ENCODE peak calls at places on chromosomes 1 and 21, in seven cellular contexts. P, H, F, C, O, R and X are unnamed samples. For H3K4me1, the result is how much of the 10 kb centered on the place peaks cover.

GRCh38 chr1:155011437-155011907 is 8.9 kb downstream of the ZBTB7B start:
- DNase-seq in F (no peak), P (no peak), C (no peak), R (no peak), O (no peak), H (no peak), X (peak)

GRCh38 chr1:201020647-201021332 is 2.7 kb downstream of the KIF21B start:
- DNase-seq in R (peak), O (peak), H (no peak), C (no peak), F (no peak), P (no peak), X (no peak)

GRCh38 chr1:11501491-11501897 is 22.5 kb downstream of the DISP3 start:
- DNase-seq in O (peak), R (no peak), H (no peak), P (no peak), C (no peak), F (no peak), X (peak)

GRCh38 chr1:11787251-11787803 is 18.4 kb downstream of the MTHFR start:
- DNase-seq in O (peak), R (no peak), F (peak), P (no peak), C (peak), H (peak), X (peak)

GRCh38 chr1:21586926-21587601 is 77.8 kb downstream of the ALPL start:
- DNase-seq in H (peak), P (no peak), R (no peak), F (no peak), C (peak), O (peak), X (peak)

GRCh38 chr1:24850353-24850905 is 79.6 kb downstream of the RUNX3 start:
- DNase-seq in P (no peak), H (peak), R (no peak), C (no peak), F (no peak), O (peak), X (no peak)

GRCh38 chr1:35725591-35725990 is 6.9 kb upstream of the C1orf216 start:
- DNase-seq in H (peak), R (no peak), P (no peak), C (no peak), F (no peak), O (peak), X (no peak)

GRCh38 chr21:39663742-39664492 is 51.2 kb downstream of the B3GALT5 start:
- DNase-seq in P (no peak), O (no peak), C (no peak), H (no peak), F (no peak), R (no peak), X (no peak)

GRCh38 chr1:96521994-96522760 is 199.4 kb upstream of the PTBP2 start:
- DNase-seq in R (no peak), H (peak), O (no peak), P (no peak), F (no peak), C (no peak), X (no peak)

GRCh38 chr1:50531601-50532000 is 108.4 kb upstream of the DMRTA2 start:
- DNase-seq in H (no peak), C (no peak), P (no peak), O (no peak), R (no peak), F (no peak), X (no peak)

GRCh38 chr1:204945565-204945977 is 74.9 kb downstream of the NFASC start:
- DNase-seq in O (peak), P (no peak), H (no peak), R (no peak), F (no peak), C (no peak), X (no peak)

GRCh38 chr1:51957618-51958017 is 32.9 kb downstream of the RAB3B start:
- DNase-seq in C (no peak), O (no peak), P (no peak), R (no peak), H (no peak), F (no peak), X (no peak)

GRCh38 chr1:60283690-60284089 is 210.1 kb upstream of the C1orf87 start:
- DNase-seq in F (no peak), P (no peak), H (peak), R (no peak), O (peak), C (peak), X (no peak)

GRCh38 chr1:151189638-151190445 is at the start of gene VPS72:
- DNase-seq in F (peak), O (peak), C (peak), R (peak), H (peak), P (peak), X (peak)
- TF ChIP-seq CTCF in F (peak), O (no peak), C (no peak), R (peak), H (no peak), P (peak), X (peak)

GRCh38 chr1:67752306-67752705 is 67.3 kb downstream of the GADD45A start:
- DNase-seq in O (peak), P (no peak), F (no peak), R (no peak), H (peak), C (no peak), X (no peak)
- H3K4me1 ChIP-seq in O (under half), P (half or more), F (half or more), R (half or more), H (under half), C (under half), X (under half)

GRCh38 chr1:1310476-1311053 is 2.2 kb downstream of the PUSL1 start:
- DNase-seq in P (no peak), R (no peak), F (no peak), O (no peak), H (no peak), C (no peak), X (no peak)

GRCh38 chr1:1307908-1308755 is at the start of the genes ACAP3 and PUSL1:
- DNase-seq in F (peak), C (peak), H (peak), P (peak), O (peak), R (peak), X (peak)

GRCh38 chr1:1307261-1307907 is 346 bp downstream of the ACAP3 start:
- DNase-seq in C (no peak), R (no peak), O (no peak), F (no peak), P (no peak), H (no peak), X (no peak)

GRCh38 chr1:1309525-1310385 is 1.4 kb downstream of the PUSL1 start:
- DNase-seq in C (no peak), O (no peak), R (no peak), H (no peak), F (no peak), P (no peak), X (no peak)

DNA sequence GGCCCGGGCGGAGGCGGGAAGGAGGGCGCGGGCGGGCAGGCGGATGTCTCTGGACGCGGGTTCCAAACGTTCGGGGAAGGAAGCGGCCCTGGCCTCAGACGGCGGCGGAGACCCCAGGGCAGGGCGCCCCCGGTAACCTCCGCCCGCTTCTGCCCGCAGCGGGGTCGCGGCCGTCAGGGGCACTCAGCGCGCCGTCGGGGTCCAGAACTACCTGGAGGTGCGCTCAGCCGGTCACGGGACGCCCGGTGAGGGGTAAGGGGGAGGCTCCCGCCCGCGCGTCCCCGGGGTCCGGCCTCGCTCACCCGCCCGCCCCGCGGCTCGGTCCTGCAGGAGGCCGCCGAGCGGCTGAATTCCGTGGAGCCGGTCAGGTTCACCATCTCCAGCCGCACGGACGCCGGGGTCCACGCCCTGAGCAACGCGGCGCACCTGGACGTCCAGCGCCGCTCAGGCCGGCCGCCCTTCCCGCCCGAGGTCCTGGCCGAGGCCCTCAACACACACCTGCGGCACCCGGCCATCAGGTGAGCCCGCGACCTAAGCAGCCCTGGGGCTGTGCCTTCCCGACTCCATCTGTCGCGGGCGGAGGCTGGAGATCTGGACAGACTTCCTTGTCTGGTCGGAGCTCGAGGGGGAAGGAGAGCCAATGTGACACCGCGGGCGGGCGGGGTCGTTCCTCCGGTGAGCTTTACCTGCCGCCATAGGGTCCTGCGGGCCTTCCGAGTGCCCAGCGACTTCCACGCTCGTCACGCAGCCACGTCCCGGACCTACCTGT is 543 bp downstream of the PUSL1 start:
- DNase-seq in H (no peak), C (no peak), O (no peak), F (no peak), P (no peak), R (peak), X (peak)
- H3K27ac ChIP-seq in H (peak), C (peak), O (no peak), F (peak), P (peak), R (peak), X (peak)

GRCh38 chr1:242225770-242226573 is 227.1 kb upstream of the MAP1LC3C start:
- DNase-seq in P (no peak), O (no peak), R (no peak), H (peak), C (no peak), F (no peak), X (no peak)
- TF ChIP-seq CTCF in P (no peak), O (no peak), R (no peak), H (no peak), C (no peak), F (no peak), X (no peak)